ENCODE peak calls at places on chromosome 22, in five cellular contexts. I is colonic mucosa; R is left lung; C is CD8-positive, alpha-beta T cell; X is sigmoid colon. D is an unnamed sample.

GRCh38 chr22:23284504-23285033 is 104.3 kb downstream of the BCR start:
- DNase-seq in I (no peak), R (no peak), C (no peak), X (no peak), D (no peak)

GRCh38 chr22:45680932-45681700 is 9.5 kb downstream of the ATXN10 start:
- DNase-seq in I (no peak), R (no peak), C (no peak), X (no peak), D (no peak)

GRCh38 chr22:40088818-40089217 is 88.9 kb upstream of the TNRC6B start:
- DNase-seq in I (no peak), R (no peak), C (no peak), X (no peak), D (no peak)

GRCh38 chr22:32623943-32624342 is 149.3 kb downstream of the FBXO7 start:
- DNase-seq in I (peak), R (no peak), C (no peak), X (peak), D (no peak)

GRCh38 chr22:27492566-27493201 is 308.9 kb downstream of the MN1 start:
- DNase-seq in I (no peak), R (no peak), C (no peak), X (no peak), D (no peak)

GRCh38 chr22:49150801-49151221 is 676.9 kb downstream of the BRD1 start:
- DNase-seq in I (no peak), R (no peak), C (no peak), X (no peak), D (no peak)

GRCh38 chr22:50018608-50019291 is 6.2 kb upstream of the IL17REL start:
- DNase-seq in I (no peak), R (no peak), C (no peak), X (no peak), D (no peak)

GRCh38 chr22:48492371-48493320 is 1335.0 kb downstream of the BRD1 start:
- DNase-seq in I (peak), R (peak), C (no peak), X (peak), D (peak)

GRCh38 chr22:25374871-25375270 is 155.4 kb downstream of the CRYBB2 start:
- DNase-seq in I (no peak), R (no peak), C (no peak), X (no peak), D (no peak)

GRCh38 chr22:29339381-29340235 is 24.1 kb upstream of the RASL10A start:
- DNase-seq in I (no peak), R (no peak), C (no peak), X (no peak), D (peak)

GRCh38 chr22:47281126-47282106 is 519.0 kb downstream of the TBC1D22A start:
- DNase-seq in I (no peak), R (no peak), C (no peak), X (no peak), D (no peak)

DNA sequence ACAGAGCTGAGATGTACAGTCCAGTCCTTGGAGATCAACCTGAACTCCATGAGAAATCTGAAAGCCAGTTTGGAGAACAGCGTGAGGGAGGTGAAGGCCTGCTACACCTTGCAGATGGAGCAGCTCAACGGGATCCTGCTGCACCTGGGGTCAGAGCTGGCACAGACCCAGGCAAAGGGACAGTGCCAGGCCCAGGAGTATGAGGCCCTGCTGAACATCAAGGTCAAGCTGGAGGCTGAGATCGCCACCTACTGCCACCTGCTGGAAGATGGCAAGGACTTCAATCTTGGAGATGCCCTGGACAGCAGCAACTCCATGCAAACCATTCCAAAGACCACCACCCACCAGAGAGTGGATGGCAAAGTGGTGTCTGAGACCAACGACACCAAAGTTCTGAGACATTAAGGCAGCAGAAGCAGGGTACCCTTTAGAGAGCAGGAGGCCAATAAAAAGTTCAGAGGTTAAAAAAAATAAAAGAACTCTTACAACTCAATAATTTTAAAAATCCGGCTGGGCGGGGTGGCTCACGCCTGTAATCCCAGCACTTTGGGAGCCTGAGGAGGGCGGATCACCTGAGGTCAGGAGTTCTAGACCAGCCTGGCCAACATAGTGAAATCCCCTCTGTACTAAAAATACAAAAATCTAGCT is 69.9 kb upstream of the RTL6 start:
- DNase-seq in I (peak), R (peak), C (peak), X (peak), D (no peak)
- TF ChIP-seq CTCF in I (peak), R (peak), C (peak), X (peak), D (peak)

GRCh38 chr22:37052386-37053309 is 1.1 kb downstream of the KCTD17 start:
- DNase-seq in I (no peak), R (no peak), C (no peak), X (no peak), D (no peak)
- H3K27ac ChIP-seq in I (no peak), R (no peak), C (no peak), X (peak), D (no peak)

DNA sequence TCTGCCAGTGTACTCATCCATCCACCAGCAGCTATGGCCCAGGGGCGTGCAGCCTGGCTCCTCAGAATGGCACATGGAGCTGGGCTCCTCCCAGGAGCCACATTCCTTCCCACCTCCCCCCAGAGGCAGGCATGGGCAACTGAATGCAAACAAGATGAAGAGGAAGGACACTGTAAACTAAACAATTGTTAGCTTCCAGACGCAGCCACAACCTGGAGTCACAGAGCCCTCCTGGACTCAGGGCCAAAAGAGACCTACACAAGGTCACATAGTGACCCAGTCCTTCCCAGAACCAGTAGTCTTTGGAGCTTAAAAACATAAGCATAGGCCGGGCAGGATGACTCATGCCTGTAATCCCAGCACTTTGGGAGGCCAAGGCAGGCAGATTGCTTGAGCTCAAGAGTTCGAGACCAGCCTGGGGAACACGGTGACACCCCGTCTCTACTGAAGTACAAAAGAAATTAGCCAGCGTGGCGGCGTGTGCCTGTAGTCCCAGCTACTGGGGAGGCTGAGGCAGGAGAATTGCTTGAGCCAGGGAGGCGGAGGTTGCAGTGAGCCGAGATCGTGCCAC is 30.7 kb upstream of the CLDN5 start:
- DNase-seq in I (no peak), R (no peak), C (no peak), X (peak), D (no peak)
- TF ChIP-seq CTCF in I (no peak), R (no peak), C (no peak), X (no peak), D (peak)

GRCh38 chr22:44328326-44328725 is 15.6 kb upstream of the SHISAL1 start:
- DNase-seq in I (no peak), R (peak), C (no peak), X (no peak), D (no peak)
- H3K27ac ChIP-seq in I (no peak), R (no peak), C (no peak), X (peak), D (no peak)

GRCh38 chr22:38705235-38706100 is at the start of gene GTPBP1:
- DNase-seq in I (peak), R (peak), C (peak), X (peak), D (peak)
- TF ChIP-seq CTCF in I (peak), R (no peak), C (no peak), X (no peak), D (peak)

DNA sequence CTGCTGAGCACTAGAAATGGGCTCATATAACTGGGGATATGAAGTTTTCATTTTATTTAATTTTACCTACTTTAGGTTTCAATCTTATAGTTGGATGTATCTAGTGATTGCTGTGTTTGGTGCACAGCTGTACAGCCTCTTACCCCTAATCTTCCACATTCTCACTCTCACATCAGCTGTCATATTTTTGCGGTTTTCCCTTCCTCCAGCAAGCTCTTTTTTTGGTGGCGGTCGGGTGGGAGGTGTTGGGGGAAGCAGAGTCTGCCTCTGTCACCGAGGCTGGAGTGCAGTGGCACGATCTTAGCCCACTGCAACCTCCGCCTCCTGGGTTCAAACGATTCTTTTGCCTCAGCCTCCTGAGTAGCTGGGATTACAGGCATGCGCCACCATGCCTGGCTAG is 445.1 kb upstream of the ISX start:
- DNase-seq in I (no peak), R (no peak), C (no peak), X (no peak), D (no peak)
- H3K27ac ChIP-seq in I (no peak), R (no peak), C (no peak), X (no peak), D (no peak)

GRCh38 chr22:31104869-31105268 is 2.5 kb downstream of the SELENOM start:
- DNase-seq in I (no peak), R (no peak), C (no peak), X (peak), D (no peak)
- TF ChIP-seq CTCF in I (no peak), R (no peak), C (no peak), X (peak), D (peak)

DNA sequence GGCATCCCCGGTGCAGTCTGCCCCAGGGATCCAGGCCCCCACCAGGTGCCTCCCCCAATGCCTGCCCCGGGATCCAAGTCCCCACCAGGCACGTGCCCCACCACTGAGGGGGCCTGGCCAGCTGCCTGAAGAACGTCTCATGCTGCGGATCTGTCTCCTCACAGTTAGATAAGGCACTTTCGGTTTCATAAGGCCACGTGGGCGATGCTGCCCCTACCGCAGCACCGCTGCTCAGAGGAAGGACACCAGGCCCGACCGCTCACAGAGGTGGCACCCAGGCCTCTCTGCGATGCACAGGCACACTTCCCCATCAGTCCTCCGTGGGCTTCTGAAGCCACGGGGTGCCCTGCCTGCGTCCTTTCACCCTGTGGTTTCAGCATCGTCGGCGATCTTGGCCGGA is 68.1 kb upstream of the BID start:
- DNase-seq in I (no peak), R (no peak), C (peak), X (peak), D (no peak)
- H3K27ac ChIP-seq in I (no peak), R (no peak), C (peak), X (peak), D (no peak)

D was measured in foreskin keratinocyte.